ENCODE peak calls at places on chromosomes 7 and 10, in six cellular contexts. P is stomach; Q is transverse colon; Y is CD8-positive, alpha-beta T cell; U is pancreas; V is heart left ventricle. I is an unnamed sample.

GRCh38 chr10:49175587-49176309 is 12.4 kb downstream of the TMEM273 start:
- DNase-seq in P (no peak), Q (no peak), Y (no peak), U (no peak), V (no peak), I (no peak)

GRCh38 chr10:7563368-7563767 is 103.4 kb downstream of the ITIH5 start:
- DNase-seq in P (no peak), Q (peak; percentile 30), Y (no peak), U (no peak), V (peak; percentile 84), I (no peak)

GRCh38 chr10:48557511-48558123 is 47.3 kb downstream of the ARHGAP22 start:
- DNase-seq in P (no peak), Q (no peak), Y (no peak), U (no peak), V (no peak), I (peak; percentile 30)

GRCh38 chr7:51040777-51041176 is 258.1 kb upstream of the GRB10 start:
- DNase-seq in P (no peak), Q (no peak), Y (no peak), U (no peak), V (no peak), I (no peak)

GRCh38 chr10:119209050-119209735 is 1.8 kb downstream of the GRK5 start:
- DNase-seq in P (peak; percentile 69), Q (peak; percentile 60), Y (peak; percentile 62), U (peak; percentile 30), V (peak; percentile 81), I (peak; percentile 58)

GRCh38 chr7:91609525-91609924 is 271.0 kb downstream of the MTERF1 start:
- DNase-seq in P (no peak), Q (no peak), Y (no peak), U (no peak), V (no peak), I (no peak)

GRCh38 chr10:95406651-95407280 is 116.0 kb upstream of the PDLIM1 start:
- DNase-seq in P (peak; percentile 95), Q (peak; percentile 74), Y (no peak), U (peak; percentile 82), V (peak; percentile 94), I (peak; percentile 71)

GRCh38 chr10:65040796-65041195 is 1519.6 kb downstream of the REEP3 start:
- DNase-seq in P (no peak), Q (no peak), Y (no peak), U (no peak), V (no peak), I (no peak)

GRCh38 chr10:57694956-57695605 is 572.6 kb downstream of the IPMK start:
- DNase-seq in P (no peak), Q (no peak), Y (no peak), U (no peak), V (no peak), I (no peak)

GRCh38 chr10:100972904-100973535 is 3.7 kb downstream of the SEMA4G start:
- DNase-seq in P (no peak), Q (no peak), Y (no peak), U (no peak), V (no peak), I (no peak)

GRCh38 chr7:17305387-17306171 is 7.1 kb downstream of the AHR start:
- DNase-seq in P (no peak), Q (no peak), Y (no peak), U (no peak), V (no peak), I (no peak)

GRCh38 chr7:100122067-100122466 is 2.6 kb downstream of the CNPY4 start:
- DNase-seq in P (no peak), Q (no peak), Y (no peak), U (no peak), V (no peak), I (no peak)

GRCh38 chr10:86953747-86954680 is 3.4 kb downstream of the MMRN2 start:
- DNase-seq in P (no peak), Q (no peak), Y (no peak), U (no peak), V (peak; percentile 82), I (peak; percentile 53)

GRCh38 chr7:44814956-44815355 is 18.5 kb downstream of the PPIA start:
- DNase-seq in P (no peak), Q (no peak), Y (no peak), U (no peak), V (no peak), I (no peak)

GRCh38 chr7:122132341-122132740 is 11.7 kb downstream of the AASS start:
- DNase-seq in P (no peak), Q (no peak), Y (no peak), U (no peak), V (no peak), I (no peak)

GRCh38 chr10:43054593-43054992 is 22.3 kb upstream of the RET start:
- DNase-seq in P (no peak), Q (no peak), Y (no peak), U (no peak), V (no peak), I (no peak)

GRCh38 chr7:96949766-96950165 is 55.6 kb upstream of the DLX6 start:
- DNase-seq in P (no peak), Q (no peak), Y (no peak), U (no peak), V (no peak), I (no peak)

GRCh38 chr7:116185956-116186355 is 24.4 kb upstream of the TES start:
- DNase-seq in P (no peak), Q (no peak), Y (no peak), U (no peak), V (no peak), I (no peak)

GRCh38 chr10:90986870-90987269 is 66.0 kb upstream of the ANKRD1 start:
- DNase-seq in P (no peak), Q (no peak), Y (no peak), U (no peak), V (no peak), I (no peak)

GRCh38 chr7:112358456-112358855 is 91.8 kb upstream of the IFRD1 start:
- DNase-seq in P (no peak), Q (no peak), Y (no peak), U (no peak), V (no peak), I (no peak)

GRCh38 chr10:107740962-107741690 is 576.6 kb upstream of the SORCS1 start:
- DNase-seq in P (no peak), Q (no peak), Y (no peak), U (no peak), V (no peak), I (no peak)

GRCh38 chr7:30140456-30140855 is 5.7 kb downstream of the MTURN start:
- DNase-seq in P (no peak), Q (no peak), Y (no peak), U (no peak), V (no peak), I (no peak)
- H3K27ac ChIP-seq in P (peak overlapping the region; percentile 79), Q (no peak overlapping the region), Y (no peak overlapping the region), U (no peak overlapping the region), V (no peak overlapping the region), I (peak overlapping the region; percentile 44)

GRCh38 chr10:124648131-124648475 is 96.1 kb downstream of the FAM53B start:
- DNase-seq in P (no peak), Q (no peak), Y (no peak), U (no peak), V (no peak), I (no peak)

GRCh38 chr10:124650263-124650662 is 93.9 kb downstream of the FAM53B start:
- DNase-seq in P (no peak), Q (no peak), Y (peak; percentile 39), U (no peak), V (no peak), I (no peak)

GRCh38 chr10:124647421-124648130 is 96.6 kb downstream of the FAM53B start:
- DNase-seq in P (peak; percentile 65), Q (peak; percentile 79), Y (peak; percentile 69), U (no peak), V (peak; percentile 84), I (peak; percentile 91)

GRCh38 chr10:124649209-124649608 is 95.0 kb downstream of the FAM53B start:
- DNase-seq in P (no peak), Q (no peak), Y (no peak), U (no peak), V (peak; percentile 63), I (no peak)

DNA sequence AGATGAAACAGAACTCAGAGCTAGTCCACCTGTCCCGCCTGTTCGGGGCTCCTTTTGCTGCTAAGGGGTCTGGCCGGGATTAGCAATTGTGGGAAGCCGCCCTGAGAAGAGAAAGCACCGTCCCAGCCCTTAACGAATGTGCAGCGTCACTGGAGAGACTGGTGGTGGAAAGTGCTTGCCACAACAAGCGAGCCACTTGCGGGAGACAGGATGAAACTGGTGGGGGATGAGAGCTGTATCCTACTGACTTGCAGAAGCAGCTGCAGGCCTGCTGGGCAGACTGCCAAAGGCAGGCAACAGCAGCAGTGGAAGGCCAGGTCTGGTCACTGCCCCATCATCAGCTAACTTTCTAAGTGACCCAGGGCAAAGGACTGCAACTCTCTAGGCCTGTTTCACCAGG is 95.4 kb downstream of the FAM53B start:
- DNase-seq in P (peak; percentile 55), Q (peak; percentile 64), Y (peak; percentile 60), U (no peak), V (peak; percentile 90), I (no peak)
- H3K4me1 ChIP-seq in P (peaks cover 99% of the 10 kb centered on the region), Q (peaks cover 35% of the 10 kb centered on the region), Y (peaks cover 88% of the 10 kb centered on the region), U (no peaks in the 10 kb centered on the region), V (peaks cover 100% of the 10 kb centered on the region), I (peaks cover 85% of the 10 kb centered on the region)

GRCh38 chr7:42097756-42098155 is 139.3 kb downstream of the GLI3 start:
- DNase-seq in P (no peak), Q (no peak), Y (no peak), U (no peak), V (no peak), I (no peak)
- TF ChIP-seq CTCF in P (no peak), Q (no peak), Y (no peak), U (no peak), V (no peak), I (no peak)

DNA sequence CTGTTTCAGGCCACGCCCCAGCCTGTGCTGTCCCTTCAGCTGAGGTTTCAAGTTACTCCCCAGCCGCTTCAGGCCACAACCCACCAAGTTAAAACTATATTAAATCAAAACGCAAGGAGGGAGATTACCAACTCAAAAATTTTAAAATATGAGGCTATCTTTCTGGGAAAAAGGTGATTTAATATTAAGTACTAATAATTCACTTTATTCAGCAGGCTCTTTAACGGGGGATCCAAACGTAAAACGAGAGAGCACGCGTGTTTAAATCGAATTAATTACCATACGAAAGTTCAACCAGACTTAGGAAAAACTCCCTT is 1.2 kb upstream of the AKR1B15 start:
- DNase-seq in P (peak; percentile 78), Q (peak; percentile 76), Y (no peak), U (peak; percentile 64), V (peak; percentile 75), I (peak; percentile 77)
- H3K27ac ChIP-seq in P (peak overlapping the region; percentile 47), Q (no peak overlapping the region), Y (no peak overlapping the region), U (no peak overlapping the region), V (no peak overlapping the region), I (no peak overlapping the region)

DNA sequence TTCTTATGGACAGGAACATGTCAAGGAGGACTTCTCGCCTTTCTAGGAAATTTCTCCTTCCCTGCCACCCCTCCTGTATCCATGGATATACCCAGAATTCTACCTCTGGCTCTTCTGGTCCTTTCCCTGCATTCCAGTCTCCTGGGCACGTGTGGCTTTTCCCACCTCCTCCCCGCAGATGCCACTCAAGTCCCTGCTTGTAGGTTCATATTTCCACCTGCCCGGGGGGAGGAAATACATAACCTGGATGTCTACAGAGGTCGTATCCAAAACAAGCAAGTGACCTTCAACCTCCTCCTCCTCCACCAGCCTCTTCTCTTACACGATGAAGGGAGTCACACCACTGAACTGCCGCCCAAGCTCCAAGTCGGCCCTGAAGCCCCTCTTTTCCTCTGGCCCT is 20.7 kb downstream of the FGFR2 start:
- DNase-seq in P (no peak), Q (no peak), Y (no peak), U (no peak), V (no peak), I (no peak)
- H3K4me1 ChIP-seq in P (peaks cover 51% of the 10 kb centered on the region), Q (peaks cover 15% of the 10 kb centered on the region), Y (no peaks in the 10 kb centered on the region), U (no peaks in the 10 kb centered on the region), V (no peaks in the 10 kb centered on the region), I (peaks cover 33% of the 10 kb centered on the region)